ENCODE peak calls at places on chromosomes 3 and 15, in six cellular contexts. One of them, this sample, is unnamed. For H3K4me1 and H3K27me3, the result is how much of the 10 kb centered on the place peaks cover.

GRCh38 chr3:111351334-111351733 is 190.7 kb upstream of the CD96 start:
- DNase-seq in heart left ventricle: no peak
- DNase-seq in aorta: no peak
- DNase-seq in breast epithelium: no peak
- DNase-seq in tibial nerve: no peak
- DNase-seq in right atrium auricular region: no peak
- DNase-seq in this sample: no peak

GRCh38 chr15:67823371-67824156 is 1.7 kb upstream of the SKOR1 start:
- DNase-seq in heart left ventricle: no peak
- DNase-seq in aorta: peak
- DNase-seq in breast epithelium: no peak
- DNase-seq in tibial nerve: no peak
- DNase-seq in right atrium auricular region: no peak
- DNase-seq in this sample: no peak

GRCh38 chr3:192183109-192183508 is 544.2 kb downstream of the FGF12 start:
- DNase-seq in heart left ventricle: no peak
- DNase-seq in aorta: no peak
- DNase-seq in breast epithelium: no peak
- DNase-seq in tibial nerve: no peak
- DNase-seq in right atrium auricular region: no peak
- DNase-seq in this sample: no peak

GRCh38 chr3:32009957-32010356 is 28.4 kb downstream of the ZNF860 start:
- DNase-seq in heart left ventricle: no peak
- DNase-seq in aorta: no peak
- DNase-seq in breast epithelium: no peak
- DNase-seq in tibial nerve: no peak
- DNase-seq in right atrium auricular region: no peak
- DNase-seq in this sample: no peak

GRCh38 chr3:98021821-98022220 is 13.3 kb downstream of the GABRR3 start:
- DNase-seq in heart left ventricle: no peak
- DNase-seq in aorta: no peak
- DNase-seq in breast epithelium: no peak
- DNase-seq in tibial nerve: no peak
- DNase-seq in right atrium auricular region: no peak
- DNase-seq in this sample: no peak

GRCh38 chr3:61358364-61358763 is 107.1 kb upstream of the FHIT start:
- DNase-seq in heart left ventricle: peak
- DNase-seq in aorta: no peak
- DNase-seq in breast epithelium: peak
- DNase-seq in tibial nerve: peak
- DNase-seq in right atrium auricular region: peak
- DNase-seq in this sample: no peak

GRCh38 chr3:42277676-42278075 is 11.7 kb upstream of the CCK start:
- DNase-seq in heart left ventricle: no peak
- DNase-seq in aorta: no peak
- DNase-seq in breast epithelium: no peak
- DNase-seq in tibial nerve: no peak
- DNase-seq in right atrium auricular region: no peak
- DNase-seq in this sample: no peak

GRCh38 chr3:8635625-8636024 is 9.0 kb downstream of the SSUH2 start:
- DNase-seq in heart left ventricle: no peak
- DNase-seq in aorta: no peak
- DNase-seq in breast epithelium: no peak
- DNase-seq in tibial nerve: no peak
- DNase-seq in right atrium auricular region: no peak
- DNase-seq in this sample: no peak

GRCh38 chr3:193915099-193915498 is 220.8 kb upstream of the HES1 start:
- DNase-seq in heart left ventricle: no peak
- DNase-seq in aorta: no peak
- DNase-seq in breast epithelium: no peak
- DNase-seq in tibial nerve: no peak
- DNase-seq in right atrium auricular region: no peak
- DNase-seq in this sample: no peak

GRCh38 chr15:84789762-84790161 is 27.4 kb upstream of the ALPK3 start:
- DNase-seq in heart left ventricle: no peak
- DNase-seq in aorta: no peak
- DNase-seq in breast epithelium: no peak
- DNase-seq in tibial nerve: no peak
- DNase-seq in right atrium auricular region: no peak
- DNase-seq in this sample: no peak

GRCh38 chr3:13420051-13420816 is at the start of gene NUP210:
- DNase-seq in heart left ventricle: peak
- DNase-seq in aorta: no peak
- DNase-seq in breast epithelium: no peak
- DNase-seq in tibial nerve: no peak
- DNase-seq in right atrium auricular region: no peak
- DNase-seq in this sample: peak
- H3K4me3 ChIP-seq in heart left ventricle: peak
- H3K4me3 ChIP-seq in aorta: peak
- H3K4me3 ChIP-seq in breast epithelium: peak
- H3K4me3 ChIP-seq in tibial nerve: peak
- H3K4me3 ChIP-seq in right atrium auricular region: peak
- H3K4me3 ChIP-seq in this sample: peak

GRCh38 chr15:92637621-92638020 is 18.0 kb downstream of the FAM174B start:
- DNase-seq in heart left ventricle: no peak
- DNase-seq in aorta: peak
- DNase-seq in breast epithelium: peak
- DNase-seq in tibial nerve: no peak
- DNase-seq in right atrium auricular region: no peak
- DNase-seq in this sample: no peak
- H3K4me1 ChIP-seq in heart left ventricle: half or more
- H3K4me1 ChIP-seq in aorta: under half
- H3K4me1 ChIP-seq in breast epithelium: under half
- H3K4me1 ChIP-seq in tibial nerve: under half
- H3K4me1 ChIP-seq in right atrium auricular region: under half
- H3K4me1 ChIP-seq in this sample: half or more

GRCh38 chr3:10978956-10979355 is 13.6 kb upstream of the SLC6A1 start:
- DNase-seq in heart left ventricle: no peak
- DNase-seq in aorta: no peak
- DNase-seq in breast epithelium: no peak
- DNase-seq in tibial nerve: no peak
- DNase-seq in right atrium auricular region: no peak
- DNase-seq in this sample: no peak

GRCh38 chr3:10981961-10982360 is 10.6 kb upstream of the SLC6A1 start:
- DNase-seq in heart left ventricle: no peak
- DNase-seq in aorta: no peak
- DNase-seq in breast epithelium: no peak
- DNase-seq in tibial nerve: no peak
- DNase-seq in right atrium auricular region: no peak
- DNase-seq in this sample: no peak

GRCh38 chr3:10981031-10981430 is 11.5 kb upstream of the SLC6A1 start:
- DNase-seq in heart left ventricle: no peak
- DNase-seq in aorta: no peak
- DNase-seq in breast epithelium: no peak
- DNase-seq in tibial nerve: no peak
- DNase-seq in right atrium auricular region: no peak
- DNase-seq in this sample: no peak

GRCh38 chr3:10977864-10978510 is 14.6 kb upstream of the SLC6A1 start:
- DNase-seq in heart left ventricle: no peak
- DNase-seq in aorta: no peak
- DNase-seq in breast epithelium: no peak
- DNase-seq in tibial nerve: no peak
- DNase-seq in right atrium auricular region: no peak
- DNase-seq in this sample: no peak

GRCh38 chr3:10980216-10980799 is 12.2 kb upstream of the SLC6A1 start:
- DNase-seq in heart left ventricle: no peak
- DNase-seq in aorta: no peak
- DNase-seq in breast epithelium: no peak
- DNase-seq in tibial nerve: no peak
- DNase-seq in right atrium auricular region: no peak
- DNase-seq in this sample: no peak
- H3K27me3 ChIP-seq in heart left ventricle: under half
- H3K27me3 ChIP-seq in aorta: under half
- H3K27me3 ChIP-seq in breast epithelium: under half
- H3K27me3 ChIP-seq in tibial nerve: under half
- H3K27me3 ChIP-seq in right atrium auricular region: under half
- H3K27me3 ChIP-seq in this sample: under half

GRCh38 chr3:29353807-29354206 is 72.9 kb downstream of the RBMS3 start:
- DNase-seq in heart left ventricle: no peak
- DNase-seq in aorta: no peak
- DNase-seq in breast epithelium: no peak
- DNase-seq in tibial nerve: no peak
- DNase-seq in right atrium auricular region: no peak
- DNase-seq in this sample: no peak

GRCh38 chr3:29349049-29349448 is 68.2 kb downstream of the RBMS3 start:
- DNase-seq in heart left ventricle: no peak
- DNase-seq in aorta: no peak
- DNase-seq in breast epithelium: no peak
- DNase-seq in tibial nerve: no peak
- DNase-seq in right atrium auricular region: no peak
- DNase-seq in this sample: no peak

GRCh38 chr3:29356062-29356461 is 75.2 kb downstream of the RBMS3 start:
- DNase-seq in heart left ventricle: no peak
- DNase-seq in aorta: no peak
- DNase-seq in breast epithelium: no peak
- DNase-seq in tibial nerve: no peak
- DNase-seq in right atrium auricular region: no peak
- DNase-seq in this sample: no peak

DNA sequence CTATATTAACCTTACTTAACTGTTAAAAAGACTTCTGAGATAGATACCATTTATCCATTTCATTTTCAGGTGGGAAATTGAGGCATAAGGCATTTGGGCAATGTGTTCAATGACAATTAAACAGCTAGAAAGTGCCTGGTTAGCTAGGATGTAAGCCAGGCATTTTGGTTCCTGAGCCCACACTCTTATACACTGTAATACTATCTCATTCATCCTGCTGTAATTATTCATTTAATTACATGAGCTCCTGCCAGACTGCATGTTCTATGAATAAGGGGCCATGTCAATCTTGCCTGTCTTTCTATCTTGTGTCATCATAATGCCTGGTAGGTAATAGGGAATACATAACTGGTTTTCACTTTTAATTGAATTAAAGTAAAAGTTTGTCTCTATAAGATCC is 74.0 kb downstream of the RBMS3 start:
- DNase-seq in heart left ventricle: no peak
- DNase-seq in aorta: no peak
- DNase-seq in breast epithelium: no peak
- DNase-seq in tibial nerve: no peak
- DNase-seq in right atrium auricular region: no peak
- DNase-seq in this sample: no peak
- H3K4me3 ChIP-seq in heart left ventricle: no peak
- H3K4me3 ChIP-seq in aorta: no peak
- H3K4me3 ChIP-seq in breast epithelium: no peak
- H3K4me3 ChIP-seq in tibial nerve: no peak
- H3K4me3 ChIP-seq in right atrium auricular region: no peak
- H3K4me3 ChIP-seq in this sample: no peak